ENCODE peak calls at places on chromosomes 2 and 18, in six cellular contexts. One of them, this sample, is unnamed.

GRCh38 chr2:51994123-51994788 is 962.3 kb upstream of the NRXN1 start:
- DNase-seq in upper lobe of right lung: no peak
- DNase-seq in AG08396: no peak
- DNase-seq in GM10248: no peak
- DNase-seq in fibroblast of lung: no peak
- DNase-seq in left cardiac atrium: no peak
- DNase-seq in this sample: no peak

GRCh38 chr2:85318222-85319182 is 9.3 kb downstream of the TGOLN2 start:
- DNase-seq in AG08396: peak
- DNase-seq in upper lobe of right lung: no peak
- DNase-seq in fibroblast of lung: peak
- DNase-seq in left cardiac atrium: no peak
- DNase-seq in GM10248: no peak
- DNase-seq in this sample: no peak

GRCh38 chr2:88038263-88039105 is 17.1 kb downstream of the KRCC1 start:
- DNase-seq in upper lobe of right lung: no peak
- DNase-seq in fibroblast of lung: peak
- DNase-seq in GM10248: no peak
- DNase-seq in left cardiac atrium: no peak
- DNase-seq in AG08396: peak
- DNase-seq in this sample: peak

GRCh38 chr2:33146112-33146511 is 199.4 kb downstream of the LTBP1 start:
- DNase-seq in fibroblast of lung: peak
- DNase-seq in left cardiac atrium: no peak
- DNase-seq in GM10248: no peak
- DNase-seq in upper lobe of right lung: no peak
- DNase-seq in AG08396: peak
- DNase-seq in this sample: no peak

GRCh38 chr2:46241344-46241743 is 55.9 kb upstream of the EPAS1 start:
- DNase-seq in fibroblast of lung: peak
- DNase-seq in GM10248: no peak
- DNase-seq in upper lobe of right lung: no peak
- DNase-seq in AG08396: no peak
- DNase-seq in left cardiac atrium: no peak
- DNase-seq in this sample: no peak

GRCh38 chr2:72988726-72989273 is 71.5 kb downstream of the EMX1 start:
- DNase-seq in AG08396: no peak
- DNase-seq in fibroblast of lung: no peak
- DNase-seq in left cardiac atrium: no peak
- DNase-seq in GM10248: no peak
- DNase-seq in upper lobe of right lung: no peak
- DNase-seq in this sample: no peak

GRCh38 chr18:31275722-31276463 is 42.1 kb upstream of the DSG1 start:
- DNase-seq in AG08396: no peak
- DNase-seq in GM10248: no peak
- DNase-seq in left cardiac atrium: peak
- DNase-seq in upper lobe of right lung: no peak
- DNase-seq in fibroblast of lung: peak
- DNase-seq in this sample: no peak

GRCh38 chr2:174945601-174946260 is 59.5 kb downstream of the CHN1 start:
- DNase-seq in left cardiac atrium: no peak
- DNase-seq in GM10248: no peak
- DNase-seq in fibroblast of lung: no peak
- DNase-seq in AG08396: no peak
- DNase-seq in upper lobe of right lung: no peak
- DNase-seq in this sample: no peak

GRCh38 chr2:59974051-59974766 is 579.2 kb downstream of the BCL11A start:
- DNase-seq in upper lobe of right lung: no peak
- DNase-seq in fibroblast of lung: no peak
- DNase-seq in AG08396: no peak
- DNase-seq in left cardiac atrium: no peak
- DNase-seq in GM10248: no peak
- DNase-seq in this sample: no peak

GRCh38 chr2:32825291-32825712 is 121.5 kb upstream of the LTBP1 start:
- DNase-seq in left cardiac atrium: peak
- DNase-seq in fibroblast of lung: peak
- DNase-seq in AG08396: no peak
- DNase-seq in GM10248: no peak
- DNase-seq in upper lobe of right lung: no peak
- DNase-seq in this sample: no peak

GRCh38 chr2:163182764-163183354 is 344.3 kb upstream of the KCNH7 start:
- DNase-seq in upper lobe of right lung: no peak
- DNase-seq in GM10248: peak
- DNase-seq in left cardiac atrium: no peak
- DNase-seq in fibroblast of lung: peak
- DNase-seq in AG08396: peak
- DNase-seq in this sample: no peak

GRCh38 chr2:120825370-120826259 is 89.9 kb downstream of the GLI2 start:
- DNase-seq in GM10248: no peak
- DNase-seq in upper lobe of right lung: peak
- DNase-seq in left cardiac atrium: peak
- DNase-seq in fibroblast of lung: peak
- DNase-seq in AG08396: peak
- DNase-seq in this sample: peak

GRCh38 chr2:70686577-70687460 is 81.2 kb downstream of the ADD2 start:
- DNase-seq in GM10248: peak
- DNase-seq in upper lobe of right lung: peak
- DNase-seq in fibroblast of lung: peak
- DNase-seq in left cardiac atrium: peak
- DNase-seq in AG08396: peak
- DNase-seq in this sample: peak

This sample was measured in hepatic stellate cell.